ENCODE peak calls at places on chromosome 20, in seven cellular contexts. V is transverse colon, Y is tibial nerve, B is small intestine, A is colonic mucosa, D is GM23338, L is skeletal muscle cell. C is an unnamed sample.

GRCh38 chr20:49104365-49104648 is 58.2 kb downstream of the CSE1L start:
- DNase-seq in B (no peak), L (no peak), V (no peak), A (no peak), Y (no peak), D (peak), C (no peak)

GRCh38 chr20:63701051-63701328 is 4.5 kb downstream of the TNFRSF6B start:
- DNase-seq in D (no peak), Y (no peak), L (no peak), B (no peak), A (no peak), V (no peak), C (no peak)

GRCh38 chr20:13291167-13291566 is 70.1 kb downstream of the ISM1 start:
- DNase-seq in V (peak), A (peak), B (peak), Y (no peak), L (no peak), D (no peak), C (no peak)

GRCh38 chr20:19519461-19519860 is 238.6 kb upstream of the RIN2 start:
- DNase-seq in L (no peak), V (no peak), A (no peak), Y (no peak), B (no peak), D (no peak), C (no peak)

GRCh38 chr20:34390769-34391447 is 27.8 kb downstream of the ITCH start:
- DNase-seq in Y (no peak), V (peak), L (peak), D (peak), A (peak), B (peak), C (peak)

GRCh38 chr20:19944772-19945459 is 72.2 kb upstream of the NAA20 start:
- DNase-seq in D (no peak), B (no peak), V (no peak), A (no peak), L (no peak), Y (no peak), C (peak)

GRCh38 chr20:39312107-39312506 is 350.0 kb downstream of the DHX35 start:
- DNase-seq in A (no peak), Y (no peak), B (no peak), L (no peak), D (no peak), V (no peak), C (no peak)

GRCh38 chr20:57250607-57251343 is 15.7 kb downstream of the BMP7 start:
- DNase-seq in A (no peak), Y (no peak), D (no peak), L (no peak), V (no peak), B (no peak), C (no peak)

GRCh38 chr20:1324598-1325172 is 4.3 kb downstream of the SDCBP2 start:
- DNase-seq in V (no peak), Y (no peak), D (no peak), B (no peak), A (no peak), L (peak), C (peak)

GRCh38 chr20:1804129-1804503 is 91.1 kb upstream of the SIRPA start:
- DNase-seq in D (no peak), V (no peak), B (no peak), Y (no peak), L (no peak), A (no peak), C (no peak)

GRCh38 chr20:49541733-49542513 is 26.0 kb downstream of the PTGIS start:
- DNase-seq in L (no peak), V (peak), B (peak), D (peak), A (peak), Y (peak), C (peak)

GRCh38 chr20:56842086-56842485 is 213.0 kb downstream of the TFAP2C start:
- DNase-seq in Y (no peak), L (no peak), A (no peak), V (no peak), B (no peak), D (no peak), C (no peak)

GRCh38 chr20:63957690-63958441 is 1.6 kb upstream of the UCKL1 start:
- DNase-seq in Y (no peak), D (peak), L (no peak), B (peak), A (peak), V (peak), C (peak)

GRCh38 chr20:20215976-20216727 is 151.8 kb upstream of the INSM1 start:
- DNase-seq in V (no peak), A (no peak), D (no peak), L (no peak), B (peak), Y (no peak), C (no peak)

GRCh38 chr20:49601153-49601924 is 33.4 kb upstream of the PTGIS start:
- DNase-seq in A (no peak), Y (no peak), L (no peak), D (no peak), B (no peak), V (no peak), C (no peak)

GRCh38 chr20:48457261-48458002 is 370.4 kb downstream of the PREX1 start:
- DNase-seq in A (no peak), B (no peak), L (no peak), D (no peak), Y (no peak), V (no peak), C (no peak)

DNA sequence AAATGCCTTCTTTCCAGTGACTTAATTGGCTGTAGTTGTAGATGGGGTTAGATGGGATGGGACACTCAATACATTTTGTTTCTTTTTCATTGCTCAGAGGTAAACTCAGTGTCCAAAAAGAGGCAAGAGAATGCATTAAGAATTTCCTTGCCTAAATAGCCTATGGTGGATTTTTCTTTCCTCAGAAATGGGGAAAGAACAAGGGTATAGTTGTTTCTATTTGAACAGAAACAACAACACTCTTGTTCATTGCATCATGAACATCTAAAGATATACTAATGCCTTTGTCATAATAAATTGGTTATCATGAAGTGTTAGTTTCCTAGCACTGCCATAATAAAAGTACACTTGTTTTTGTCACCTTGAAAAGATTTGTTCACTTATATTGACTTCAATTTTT is 14.6 kb upstream of the DEFB123 start:
- DNase-seq in V (no peak), B (no peak), Y (no peak), L (no peak), D (no peak), A (no peak), C (no peak)
- H3K4me3 ChIP-seq in V (no peak), B (no peak), Y (no peak), L (no peak), D (no peak), A (no peak), C (no peak)

GRCh38 chr20:46118481-46119020 is 437 bp downstream of the CD40 start:
- DNase-seq in D (peak), A (peak), V (peak), Y (no peak), L (no peak), B (peak), C (no peak)

GRCh38 chr20:46119028-46119546 is 973 bp downstream of the CD40 start:
- DNase-seq in D (no peak), A (no peak), V (no peak), B (peak), L (no peak), Y (no peak), C (no peak)

GRCh38 chr20:46117704-46118467 is at the start of gene CD40:
- DNase-seq in D (peak), L (peak), Y (peak), B (peak), V (peak), A (peak), C (peak)

GRCh38 chr20:46120136-46120535 is 2.0 kb downstream of the CD40 start:
- DNase-seq in L (no peak), B (no peak), V (no peak), D (no peak), Y (no peak), A (no peak), C (no peak)

GRCh38 chr20:46119547-46119946 is 1.4 kb downstream of the CD40 start:
- DNase-seq in L (no peak), V (no peak), A (no peak), B (no peak), D (no peak), Y (no peak), C (no peak)
- H3K4me3 ChIP-seq in L (no peak), V (no peak), A (no peak), B (peak), D (peak), Y (peak), C (no peak)

GRCh38 chr20:59636791-59637370 is 32.5 kb downstream of the PHACTR3 start:
- DNase-seq in V (no peak), D (no peak), Y (no peak), A (no peak), B (peak), L (no peak), C (no peak)
- H3K4me3 ChIP-seq in V (no peak), D (no peak), Y (no peak), A (no peak), B (no peak), L (no peak), C (no peak)

DNA sequence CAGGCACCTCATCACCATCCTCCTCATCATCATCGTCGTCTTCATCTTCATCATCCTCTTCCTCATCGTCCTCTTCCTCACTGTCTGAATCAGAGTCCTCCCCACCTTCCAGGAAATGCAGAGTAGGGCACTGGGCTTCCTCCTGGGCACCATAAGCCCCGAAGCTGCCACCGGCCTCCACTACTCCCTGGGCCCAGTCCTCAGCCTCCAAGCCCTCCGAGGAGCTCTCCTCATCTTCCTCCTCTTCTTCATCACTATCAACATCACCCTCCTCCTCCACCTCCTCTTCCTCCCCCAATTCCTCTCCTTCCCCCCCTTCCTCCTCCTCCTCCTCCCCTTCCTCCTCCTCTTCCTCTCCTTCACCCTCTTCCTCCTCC is 1.7 kb downstream of the CENPB start:
- DNase-seq in V (no peak), D (no peak), L (no peak), Y (no peak), A (no peak), B (no peak), C (no peak)
- H3K4me3 ChIP-seq in V (no peak), D (peak), L (peak), Y (no peak), A (peak), B (no peak), C (peak)

GRCh38 chr20:45359069-45359405 is 3.9 kb upstream of the SYS1 start:
- DNase-seq in Y (peak), D (no peak), B (no peak), L (no peak), A (no peak), V (no peak), C (peak)
- H3K4me3 ChIP-seq in Y (no peak), D (no peak), B (no peak), L (no peak), A (no peak), V (no peak), C (no peak)